ENCODE peak calls at places on chromosomes 13 and 19, in seven cellular contexts. H, W, Z, R, E, D and Y are unnamed samples.

GRCh38 chr19:6697291-6697690 is 23.2 kb downstream of the C3 start:
- DNase-seq in Z (no peak), D (no peak), E (no peak), R (no peak), H (no peak), W (no peak), Y (no peak)

GRCh38 chr13:88107486-88108044 is 436.4 kb downstream of the SLITRK5 start:
- DNase-seq in D (no peak), H (no peak), W (no peak), E (no peak), R (no peak), Z (no peak), Y (no peak)

GRCh38 chr19:28313633-28314032 is 899.3 kb downstream of the UQCRFS1 start:
- DNase-seq in E (no peak), W (no peak), D (no peak), R (no peak), H (peak), Z (no peak), Y (no peak)

GRCh38 chr13:80030491-80030890 is 310.4 kb downstream of the SPRY2 start:
- DNase-seq in W (no peak), E (no peak), Z (no peak), R (peak), D (peak), H (peak), Y (no peak)

GRCh38 chr19:676007-676342 is 217 bp upstream of the FSTL3 start:
- DNase-seq in W (no peak), E (no peak), H (no peak), Z (no peak), R (no peak), D (no peak), Y (no peak)

GRCh38 chr19:6862673-6863078 is 24.7 kb upstream of the ADGRE1 start:
- DNase-seq in D (peak), R (peak), E (peak), W (peak), H (peak), Z (no peak), Y (peak)

GRCh38 chr13:99968521-99969367 is 2.8 kb downstream of the ZIC5 start:
- DNase-seq in Z (no peak), D (no peak), H (no peak), W (no peak), E (peak), R (peak), Y (no peak)

GRCh38 chr19:42290523-42291436 is 11.2 kb upstream of the PRR19 start:
- DNase-seq in Z (no peak), R (no peak), W (no peak), E (peak), H (peak), D (no peak), Y (peak)

GRCh38 chr13:25738797-25739196 is 313.0 kb downstream of the SHISA2 start:
- DNase-seq in E (no peak), D (no peak), W (no peak), H (no peak), R (no peak), Z (no peak), Y (no peak)

GRCh38 chr13:92461831-92462230 is 764.8 kb upstream of the GPC6 start:
- DNase-seq in H (no peak), R (no peak), Z (no peak), W (no peak), D (no peak), E (no peak), Y (no peak)

GRCh38 chr13:33640832-33641231 is 177.1 kb upstream of the RFC3 start:
- DNase-seq in E (no peak), Z (no peak), H (no peak), R (no peak), D (no peak), W (no peak), Y (no peak)

GRCh38 chr19:54458648-54459281 is 4.8 kb downstream of the LENG9 start:
- DNase-seq in W (no peak), R (no peak), Z (no peak), H (no peak), D (no peak), E (peak), Y (no peak)

GRCh38 chr19:33767898-33768413 is 28.7 kb upstream of the KCTD15 start:
- DNase-seq in H (no peak), D (no peak), Z (no peak), W (no peak), E (no peak), R (no peak), Y (peak)

GRCh38 chr13:39777527-39778061 is 122.1 kb downstream of the COG6 start:
- DNase-seq in Z (no peak), H (peak), R (peak), D (no peak), E (no peak), W (no peak), Y (peak)

GRCh38 chr19:8577247-8577646 is at the start of gene MYO1F:
- DNase-seq in E (no peak), D (no peak), R (no peak), H (no peak), Z (no peak), W (no peak), Y (peak)

GRCh38 chr13:102597029-102598015 is 536 bp downstream of the TPP2 start:
- DNase-seq in E (no peak), R (peak), D (no peak), H (peak), W (peak), Z (no peak), Y (peak)

GRCh38 chr19:38309615-38310278 is 5.7 kb downstream of the C19orf33 start:
- DNase-seq in W (no peak), H (no peak), Z (no peak), R (no peak), E (no peak), D (no peak), Y (no peak)

GRCh38 chr19:42198676-42199439 is 18.6 kb downstream of the DEDD2 start:
- DNase-seq in E (no peak), Z (no peak), H (no peak), W (no peak), D (no peak), R (peak), Y (peak)

GRCh38 chr13:72255908-72256307 is 388.9 kb upstream of the DACH1 start:
- DNase-seq in E (no peak), W (no peak), D (peak), H (no peak), Z (no peak), R (peak), Y (no peak)

GRCh38 chr19:33282036-33282686 is 20.2 kb downstream of the CEBPA start:
- DNase-seq in H (no peak), W (no peak), E (no peak), R (peak), Z (no peak), D (no peak), Y (no peak)

GRCh38 chr13:48873598-48873997 is 102.1 kb upstream of the FNDC3A start:
- DNase-seq in D (no peak), R (peak), Z (no peak), W (no peak), E (no peak), H (no peak), Y (no peak)

GRCh38 chr13:27442071-27442647 is 8.2 kb downstream of the MTIF3 start:
- DNase-seq in R (no peak), D (no peak), E (no peak), Z (no peak), W (no peak), H (no peak), Y (peak)

GRCh38 chr13:35964764-35965163 is 166.4 kb downstream of the DCLK1 start:
- DNase-seq in R (peak), W (no peak), Z (no peak), H (no peak), D (no peak), E (no peak), Y (no peak)

GRCh38 chr19:5966941-5967340 is 11.0 kb downstream of the RANBP3 start:
- DNase-seq in Z (no peak), H (no peak), E (no peak), D (no peak), W (no peak), R (no peak), Y (no peak)

GRCh38 chr13:59914556-59914955 is 249.2 kb downstream of the DIAPH3 start:
- DNase-seq in R (no peak), E (no peak), W (no peak), Z (no peak), D (no peak), H (no peak), Y (no peak)

GRCh38 chr13:99215466-99215865 is 14.8 kb downstream of the UBAC2 start:
- DNase-seq in R (no peak), Z (no peak), D (no peak), H (no peak), E (no peak), W (peak), Y (peak)

GRCh38 chr19:5143471-5144411 is 174.8 kb downstream of the KDM4B start:
- DNase-seq in E (no peak), R (no peak), D (no peak), H (no peak), W (no peak), Z (no peak), Y (no peak)

GRCh38 chr13:24683833-24684599 is 3.8 kb downstream of the ATP12A start:
- DNase-seq in W (no peak), R (peak), E (peak), Z (no peak), H (peak), D (no peak), Y (peak)

GRCh38 chr13:51524312-51524711 is 60.0 kb upstream of the WDFY2 start:
- DNase-seq in D (no peak), H (no peak), R (peak), E (no peak), Z (no peak), W (no peak), Y (no peak)

GRCh38 chr13:76379341-76380105 is 506.7 kb downstream of the KCTD12 start:
- DNase-seq in R (no peak), H (no peak), D (no peak), E (no peak), Z (no peak), W (no peak), Y (no peak)

GRCh38 chr19:13022859-13023636 is 27.8 kb downstream of the NFIX start:
- DNase-seq in R (peak), Z (peak), W (peak), D (no peak), H (peak), E (peak), Y (no peak)

GRCh38 chr19:29477831-29478577 is 47.8 kb upstream of the VSTM2B start:
- DNase-seq in R (no peak), H (no peak), E (no peak), D (no peak), Z (no peak), W (peak), Y (no peak)

GRCh38 chr19:29749450-29749849 is 34.4 kb upstream of the C19orf12 start:
- DNase-seq in Z (no peak), D (no peak), H (no peak), W (no peak), E (no peak), R (no peak), Y (no peak)

GRCh38 chr13:89897681-89898080 is 1449.8 kb upstream of the MIR17HG start:
- DNase-seq in E (no peak), R (no peak), D (no peak), Z (no peak), W (no peak), H (no peak), Y (no peak)

GRCh38 chr19:42512743-42513304 is 15.5 kb downstream of the CEACAM1 start:
- DNase-seq in W (no peak), E (no peak), D (no peak), H (no peak), Z (no peak), R (no peak), Y (peak)

GRCh38 chr19:13530720-13531119 is 24.4 kb upstream of the CACNA1A start:
- DNase-seq in D (peak), Z (no peak), R (no peak), W (no peak), E (no peak), H (no peak), Y (no peak)

GRCh38 chr19:30968210-30968609 is 381.0 kb downstream of the TSHZ3 start:
- DNase-seq in Z (no peak), E (no peak), W (no peak), H (no peak), R (peak), D (no peak), Y (no peak)

GRCh38 chr13:34153428-34154180 is 335.7 kb downstream of the RFC3 start:
- DNase-seq in R (no peak), H (no peak), E (no peak), W (no peak), D (no peak), Z (no peak), Y (no peak)

GRCh38 chr19:28137772-28138171 is 1075.2 kb downstream of the UQCRFS1 start:
- DNase-seq in W (no peak), Z (no peak), E (no peak), R (no peak), H (no peak), D (no peak), Y (no peak)